ENCODE peak calls at places on chromosomes 2 and 18, in four cellular contexts. One of them, this sample, is unnamed. For H3K4me1, the result is how much of the 10 kb centered on the place peaks cover.

GRCh38 chr2:10326707-10327594 is 24.2 kb downstream of the HPCAL1 start:
- DNase-seq in esophagus squamous epithelium: no peak
- DNase-seq in OCI-LY7: peak
- DNase-seq in MM.1S: no peak
- DNase-seq in this sample: no peak

GRCh38 chr2:12006841-12007240 is 260.4 kb downstream of the LPIN1 start:
- DNase-seq in esophagus squamous epithelium: no peak
- DNase-seq in OCI-LY7: no peak
- DNase-seq in MM.1S: no peak
- DNase-seq in this sample: no peak

GRCh38 chr2:189082576-189082975 is 97.0 kb downstream of the COL5A2 start:
- DNase-seq in esophagus squamous epithelium: no peak
- DNase-seq in OCI-LY7: no peak
- DNase-seq in MM.1S: no peak
- DNase-seq in this sample: no peak

GRCh38 chr2:61363580-61363979 is 107.3 kb downstream of the USP34 start:
- DNase-seq in esophagus squamous epithelium: no peak
- DNase-seq in OCI-LY7: no peak
- DNase-seq in MM.1S: no peak
- DNase-seq in this sample: no peak

GRCh38 chr2:72949045-72949444 is 31.7 kb downstream of the EMX1 start:
- DNase-seq in esophagus squamous epithelium: no peak
- DNase-seq in OCI-LY7: no peak
- DNase-seq in MM.1S: no peak
- DNase-seq in this sample: peak

GRCh38 chr2:98093611-98094010 is 6.6 kb downstream of the VWA3B start:
- DNase-seq in esophagus squamous epithelium: no peak
- DNase-seq in OCI-LY7: no peak
- DNase-seq in MM.1S: no peak
- DNase-seq in this sample: no peak

GRCh38 chr2:218027426-218028188 is 24.8 kb upstream of the TNS1 start:
- DNase-seq in esophagus squamous epithelium: no peak
- DNase-seq in OCI-LY7: no peak
- DNase-seq in MM.1S: no peak
- DNase-seq in this sample: no peak

GRCh38 chr2:202965810-202966454 is 48.7 kb upstream of the NBEAL1 start:
- DNase-seq in esophagus squamous epithelium: no peak
- DNase-seq in OCI-LY7: no peak
- DNase-seq in MM.1S: peak
- DNase-seq in this sample: peak

GRCh38 chr2:230218411-230218810 is 1.4 kb downstream of the SP110 start:
- DNase-seq in esophagus squamous epithelium: no peak
- DNase-seq in OCI-LY7: peak
- DNase-seq in MM.1S: no peak
- DNase-seq in this sample: no peak

GRCh38 chr2:46153996-46154753 is 143.0 kb upstream of the EPAS1 start:
- DNase-seq in esophagus squamous epithelium: no peak
- DNase-seq in OCI-LY7: no peak
- DNase-seq in MM.1S: no peak
- DNase-seq in this sample: no peak

GRCh38 chr18:68447286-68447685 is 267.6 kb downstream of the TMX3 start:
- DNase-seq in esophagus squamous epithelium: no peak
- DNase-seq in OCI-LY7: no peak
- DNase-seq in MM.1S: no peak
- DNase-seq in this sample: no peak

GRCh38 chr2:143133783-143134182 is 4.6 kb downstream of the ARHGAP15 start:
- DNase-seq in esophagus squamous epithelium: no peak
- DNase-seq in OCI-LY7: no peak
- DNase-seq in MM.1S: no peak
- DNase-seq in this sample: no peak

GRCh38 chr2:143128681-143129580 is at the start of gene ARHGAP15:
- DNase-seq in esophagus squamous epithelium: peak
- DNase-seq in OCI-LY7: peak
- DNase-seq in MM.1S: peak
- DNase-seq in this sample: no peak

DNA sequence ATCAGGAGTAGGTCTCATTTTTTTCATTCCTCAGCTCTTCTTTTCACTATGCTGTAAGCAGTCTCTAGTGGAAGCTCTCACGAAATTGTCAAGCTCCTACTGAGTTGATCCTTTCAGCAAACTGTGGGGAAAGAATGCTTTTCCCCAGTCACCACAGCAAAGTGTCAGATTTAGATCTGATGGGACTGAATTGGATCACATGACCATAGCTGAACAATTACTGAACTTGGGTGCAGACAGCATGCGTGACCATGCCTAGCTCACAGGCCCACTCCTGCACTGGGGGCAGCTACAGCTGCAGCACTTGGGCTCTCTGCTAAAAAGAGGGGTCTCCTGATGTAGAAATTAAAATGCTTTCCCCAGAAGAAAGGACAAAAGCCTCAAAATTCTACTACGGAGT is 3.1 kb downstream of the ARHGAP15 start:
- DNase-seq in esophagus squamous epithelium: no peak
- DNase-seq in OCI-LY7: no peak
- DNase-seq in MM.1S: no peak
- DNase-seq in this sample: no peak
- TF ChIP-seq CTCF in esophagus squamous epithelium: no peak
- TF ChIP-seq CTCF in OCI-LY7: no peak
- TF ChIP-seq CTCF in MM.1S: no peak
- TF ChIP-seq CTCF in this sample: no peak

DNA sequence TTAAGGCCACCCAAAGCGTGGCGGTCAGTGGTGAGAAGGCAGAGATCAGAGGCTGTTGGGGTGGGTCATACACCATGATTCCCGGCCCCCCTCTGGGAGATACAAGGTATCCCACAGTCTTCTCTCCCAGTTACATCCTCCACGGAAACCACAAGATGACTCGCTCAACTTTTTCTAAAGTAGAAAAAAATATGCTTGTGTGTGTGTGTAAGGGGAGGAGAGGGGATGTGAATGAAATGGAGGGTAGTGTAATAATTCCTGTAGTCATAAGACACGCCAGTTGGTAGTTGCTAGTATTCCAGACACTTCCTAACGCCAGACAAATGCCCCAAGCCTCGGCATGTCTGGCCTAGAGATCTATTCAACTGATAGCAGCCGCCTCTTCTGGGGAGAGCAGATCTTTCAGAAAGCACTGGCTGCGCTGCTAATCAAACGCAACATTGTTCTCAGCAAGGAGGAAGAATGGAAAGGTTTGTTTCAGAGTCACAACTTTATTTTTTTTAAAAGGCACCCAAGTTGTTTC is 143.5 kb downstream of the TGIF1 start:
- DNase-seq in esophagus squamous epithelium: no peak
- DNase-seq in OCI-LY7: no peak
- DNase-seq in MM.1S: no peak
- DNase-seq in this sample: peak
- H3K4me1 ChIP-seq in esophagus squamous epithelium: half or more
- H3K4me1 ChIP-seq in OCI-LY7: half or more
- H3K4me1 ChIP-seq in MM.1S: under half
- H3K4me1 ChIP-seq in this sample: under half

GRCh38 chr2:176832086-176832485 is 380.5 kb upstream of the HNRNPA3 start:
- DNase-seq in esophagus squamous epithelium: no peak
- DNase-seq in OCI-LY7: no peak
- DNase-seq in MM.1S: no peak
- DNase-seq in this sample: no peak

GRCh38 chr2:176827269-176827668 is 385.3 kb upstream of the HNRNPA3 start:
- DNase-seq in esophagus squamous epithelium: no peak
- DNase-seq in OCI-LY7: no peak
- DNase-seq in MM.1S: no peak
- DNase-seq in this sample: no peak

GRCh38 chr2:176826356-176826755 is 386.2 kb upstream of the HNRNPA3 start:
- DNase-seq in esophagus squamous epithelium: no peak
- DNase-seq in OCI-LY7: no peak
- DNase-seq in MM.1S: no peak
- DNase-seq in this sample: no peak

DNA sequence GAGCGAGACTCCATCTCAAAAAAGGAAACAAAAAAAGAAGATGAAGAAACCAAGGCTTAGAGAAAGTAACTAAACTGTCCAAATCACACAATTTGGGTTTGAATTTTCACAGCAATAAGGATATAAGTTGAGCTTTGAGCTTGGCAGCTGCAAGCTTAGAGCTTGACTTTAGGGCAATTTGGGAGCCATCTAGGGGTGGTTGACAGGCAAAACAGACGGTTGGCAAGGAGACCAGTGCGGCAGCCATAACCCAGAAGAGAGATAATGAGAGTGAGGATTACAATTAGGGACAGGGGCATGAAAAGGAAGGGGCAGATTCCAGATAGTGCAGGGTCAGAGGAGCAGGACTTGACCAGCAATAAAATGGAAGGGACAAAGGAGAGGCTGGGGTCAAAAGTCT is 382.2 kb upstream of the HNRNPA3 start:
- DNase-seq in esophagus squamous epithelium: no peak
- DNase-seq in OCI-LY7: peak
- DNase-seq in MM.1S: no peak
- DNase-seq in this sample: no peak
- TF ChIP-seq CTCF in esophagus squamous epithelium: no peak
- TF ChIP-seq CTCF in OCI-LY7: peak
- TF ChIP-seq CTCF in MM.1S: peak
- TF ChIP-seq CTCF in this sample: no peak

DNA sequence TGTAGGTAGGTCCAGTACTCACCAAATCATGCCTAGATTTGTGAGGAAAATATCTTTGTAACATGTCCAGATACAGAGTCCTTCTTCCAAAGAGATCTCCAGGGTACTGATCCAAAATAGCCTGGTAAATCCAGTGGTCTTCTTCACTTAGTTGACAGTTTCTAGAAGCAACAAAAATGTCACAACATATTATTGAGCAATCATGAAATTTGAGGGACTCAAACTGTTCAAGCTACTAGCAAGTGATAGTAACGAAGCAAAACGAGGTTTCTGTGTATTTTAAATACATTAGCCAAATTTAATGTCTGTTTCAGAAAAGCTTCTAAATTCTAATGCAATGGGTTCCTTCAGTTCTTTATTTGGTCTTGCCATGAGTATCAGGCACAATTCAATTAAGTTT is 142.8 kb downstream of the CCDC148 start:
- DNase-seq in esophagus squamous epithelium: no peak
- DNase-seq in OCI-LY7: no peak
- DNase-seq in MM.1S: no peak
- DNase-seq in this sample: no peak
- H3K4me1 ChIP-seq in esophagus squamous epithelium: under half
- H3K4me1 ChIP-seq in OCI-LY7: under half
- H3K4me1 ChIP-seq in MM.1S: under half
- H3K4me1 ChIP-seq in this sample: under half

DNA sequence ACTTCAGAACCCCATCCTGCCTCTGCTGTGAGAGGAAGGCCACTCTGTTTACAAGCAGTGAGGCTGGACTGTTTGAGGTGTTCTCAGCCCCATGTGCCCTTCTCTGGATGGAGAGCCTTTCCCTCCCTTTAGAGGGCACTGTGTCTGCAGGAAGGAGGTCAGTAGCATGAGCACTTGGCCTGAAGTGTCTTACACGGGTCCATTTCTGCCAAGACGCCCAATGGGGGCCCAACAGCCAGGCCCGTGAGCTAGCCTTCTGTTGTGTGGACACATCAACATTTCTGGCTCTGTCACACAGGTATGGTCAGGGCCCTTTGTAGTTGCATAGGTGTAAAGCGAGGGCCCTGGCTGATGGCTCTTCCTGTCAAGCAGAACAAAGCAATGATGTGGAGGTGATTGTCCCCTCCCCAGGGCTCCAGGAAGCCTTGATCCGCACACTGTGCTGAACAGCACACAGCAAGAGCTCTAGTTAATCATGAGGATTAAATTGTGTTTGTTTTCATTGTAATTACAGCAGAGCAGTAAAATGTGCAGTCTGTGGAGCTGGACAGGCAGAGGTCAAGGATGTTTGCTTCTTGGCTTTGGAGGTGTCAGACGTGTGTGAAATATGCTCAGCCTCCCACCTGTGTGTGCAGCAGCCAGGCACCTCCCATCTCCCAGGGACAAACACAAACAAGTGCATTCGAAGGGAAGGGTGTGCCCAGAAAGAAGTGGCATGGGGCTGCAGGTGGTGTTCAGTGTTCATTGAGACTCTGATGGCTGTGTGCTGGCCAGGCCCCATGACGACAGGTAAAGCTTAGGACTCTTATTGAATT is 132.1 kb downstream of the SH3RF3 start:
- DNase-seq in esophagus squamous epithelium: no peak
- DNase-seq in OCI-LY7: no peak
- DNase-seq in MM.1S: peak
- DNase-seq in this sample: no peak
- TF ChIP-seq CTCF in esophagus squamous epithelium: no peak
- TF ChIP-seq CTCF in OCI-LY7: no peak
- TF ChIP-seq CTCF in MM.1S: peak
- TF ChIP-seq CTCF in this sample: peak

DNA sequence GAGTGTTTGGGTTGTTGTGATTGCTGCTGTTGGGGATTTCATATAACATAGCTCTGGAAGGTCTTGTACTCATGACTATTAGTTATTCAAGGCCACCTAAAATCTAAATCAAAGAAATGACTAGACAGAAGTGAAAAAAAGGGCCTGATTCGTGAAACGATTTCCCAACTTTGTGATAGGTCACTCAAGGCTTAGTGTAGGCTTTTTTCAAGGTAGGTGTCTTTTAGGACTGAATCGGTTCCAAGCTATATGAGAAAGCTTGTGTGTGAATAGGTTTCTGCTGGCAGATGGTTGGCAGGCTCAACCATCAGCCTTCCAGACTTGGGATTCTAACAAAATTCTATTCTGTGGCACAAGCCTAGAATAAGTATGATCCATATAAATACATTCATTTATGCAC is 164.4 kb downstream of the FMNL2 start:
- DNase-seq in esophagus squamous epithelium: no peak
- DNase-seq in OCI-LY7: no peak
- DNase-seq in MM.1S: no peak
- DNase-seq in this sample: no peak
- H3K4me1 ChIP-seq in esophagus squamous epithelium: under half
- H3K4me1 ChIP-seq in OCI-LY7: under half
- H3K4me1 ChIP-seq in MM.1S: under half
- H3K4me1 ChIP-seq in this sample: under half

GRCh38 chr2:28751956-28752607 is 452 bp downstream of the PPP1CB start:
- DNase-seq in esophagus squamous epithelium: peak
- DNase-seq in OCI-LY7: peak
- DNase-seq in MM.1S: peak
- DNase-seq in this sample: no peak

GRCh38 chr2:28750316-28751101 is 1.1 kb upstream of the PPP1CB start:
- DNase-seq in esophagus squamous epithelium: no peak
- DNase-seq in OCI-LY7: peak
- DNase-seq in MM.1S: peak
- DNase-seq in this sample: no peak

GRCh38 chr2:28753043-28753683 is 1.5 kb downstream of the PPP1CB start:
- DNase-seq in esophagus squamous epithelium: no peak
- DNase-seq in OCI-LY7: peak
- DNase-seq in MM.1S: peak
- DNase-seq in this sample: peak

GRCh38 chr2:28752608-28752984 is 966 bp downstream of the PPP1CB start:
- DNase-seq in esophagus squamous epithelium: no peak
- DNase-seq in OCI-LY7: no peak
- DNase-seq in MM.1S: peak
- DNase-seq in this sample: no peak

GRCh38 chr2:28751102-28751955 is at the start of gene PPP1CB:
- DNase-seq in esophagus squamous epithelium: peak
- DNase-seq in OCI-LY7: peak
- DNase-seq in MM.1S: peak
- DNase-seq in this sample: peak
- TF ChIP-seq CTCF in esophagus squamous epithelium: peak
- TF ChIP-seq CTCF in OCI-LY7: peak
- TF ChIP-seq CTCF in MM.1S: peak
- TF ChIP-seq CTCF in this sample: peak